ENCODE peak calls at places on chromosomes 12 and 14, in five cellular contexts. W, H, S, G and Z are unnamed samples.

GRCh38 chr14:60331201-60332045 is 82.4 kb downstream of the PPM1A start:
- DNase-seq in W (peak), S (peak), H (peak), G (peak), Z (peak)

GRCh38 chr14:99231850-99232401 is 40.1 kb downstream of the BCL11B start:
- DNase-seq in G (no peak), S (no peak), W (no peak), H (peak), Z (peak)

GRCh38 chr14:69999246-69999645 is 120.0 kb downstream of the SMOC1 start:
- DNase-seq in G (peak), S (no peak), W (peak), H (peak), Z (peak)

GRCh38 chr14:92759300-92759678 is 10.9 kb upstream of the LGMN start:
- DNase-seq in G (peak), H (peak), W (peak), S (no peak), Z (peak)

GRCh38 chr14:103880334-103880985 is 33.1 kb upstream of the PPP1R13B start:
- DNase-seq in G (peak), W (peak), H (peak), S (peak), Z (peak)

GRCh38 chr12:18259906-18260682 is 1.2 kb upstream of the PIK3C2G start:
- DNase-seq in S (no peak), W (no peak), H (no peak), G (no peak), Z (no peak)

GRCh38 chr12:71661977-71662522 is 1.6 kb downstream of the ZFC3H1 start:
- DNase-seq in S (no peak), H (peak), G (peak), W (no peak), Z (no peak)

GRCh38 chr12:38911611-38912010 is 6.2 kb upstream of the CPNE8 start:
- DNase-seq in H (no peak), S (no peak), G (peak), W (no peak), Z (no peak)

GRCh38 chr12:125634813-125635212 is 569.6 kb downstream of the AACS start:
- DNase-seq in G (no peak), H (no peak), W (no peak), S (no peak), Z (no peak)

GRCh38 chr14:101357038-101357437 is 204.3 kb upstream of the DIO3 start:
- DNase-seq in H (no peak), W (no peak), G (no peak), S (no peak), Z (no peak)

GRCh38 chr14:43706901-43707300 is 800.2 kb downstream of the FSCB start:
- DNase-seq in W (no peak), G (peak), H (peak), S (no peak), Z (no peak)

GRCh38 chr14:39426605-39427004 is 5.6 kb downstream of the FBXO33 start:
- DNase-seq in S (peak), G (peak), H (peak), W (peak), Z (peak)

GRCh38 chr12:17550011-17550410 is 540.0 kb downstream of the RERGL start:
- DNase-seq in G (no peak), H (no peak), S (no peak), W (no peak), Z (no peak)

GRCh38 chr12:53118771-53119300 is 15.6 kb downstream of the SOAT2 start:
- DNase-seq in S (no peak), G (no peak), W (no peak), H (no peak), Z (no peak)

GRCh38 chr12:76020281-76020680 is 11.3 kb downstream of the PHLDA1 start:
- DNase-seq in H (peak), W (peak), S (no peak), G (peak), Z (no peak)

GRCh38 chr12:53235164-53235563 is 3.2 kb upstream of the RARG start:
- DNase-seq in W (no peak), G (no peak), H (no peak), S (no peak), Z (no peak)

GRCh38 chr12:101759396-101760047 is 20.3 kb upstream of the SYCP3 start:
- DNase-seq in S (peak), W (peak), G (peak), H (peak), Z (no peak)

GRCh38 chr14:89131004-89131750 is 285.9 kb downstream of the FOXN3 start:
- DNase-seq in S (no peak), W (no peak), G (peak), H (no peak), Z (no peak)

GRCh38 chr14:23829736-23830474 is 123.7 kb upstream of the DHRS4 start:
- DNase-seq in S (no peak), G (peak), H (peak), W (peak), Z (peak)

GRCh38 chr14:72608391-72609204 is 285.3 kb downstream of the DPF3 start:
- DNase-seq in S (no peak), W (peak), G (peak), H (peak), Z (no peak)

GRCh38 chr14:76351941-76352340 is 24.0 kb upstream of the ESRRB start:
- DNase-seq in W (no peak), H (peak), S (no peak), G (peak), Z (no peak)

GRCh38 chr14:105861985-105862465 is 335.6 kb downstream of the TMEM121 start:
- DNase-seq in H (no peak), W (no peak), G (no peak), S (no peak), Z (no peak)

GRCh38 chr14:32709072-32709471 is 229.6 kb upstream of the NPAS3 start:
- DNase-seq in G (peak), W (peak), S (no peak), H (peak), Z (no peak)

GRCh38 chr12:94815958-94816357 is 165.6 kb upstream of the TMCC3 start:
- DNase-seq in G (no peak), W (no peak), S (no peak), H (no peak), Z (no peak)

GRCh38 chr14:64879635-64880381 is at the start of gene SPTB:
- DNase-seq in W (no peak), S (peak), G (no peak), H (no peak), Z (no peak)

GRCh38 chr12:117468016-117468415 is 106.6 kb upstream of the NOS1 start:
- DNase-seq in W (no peak), H (no peak), S (no peak), G (no peak), Z (no peak)

GRCh38 chr12:5138845-5139244 is 95.2 kb downstream of the KCNA5 start:
- DNase-seq in G (no peak), S (no peak), H (peak), W (peak), Z (no peak)

GRCh38 chr12:52669426-52669825 is 10.8 kb downstream of the KRT1 start:
- DNase-seq in S (no peak), W (no peak), G (no peak), H (no peak), Z (no peak)

GRCh38 chr14:68970096-68970612 is 8.9 kb downstream of the ACTN1 start:
- DNase-seq in W (no peak), S (no peak), G (no peak), H (no peak), Z (no peak)

GRCh38 chr14:54166049-54166950 is 209.7 kb upstream of the BMP4 start:
- DNase-seq in G (no peak), S (no peak), H (no peak), W (no peak), Z (peak)

GRCh38 chr12:3930216-3930615 is 57.0 kb upstream of the PARP11 start:
- DNase-seq in S (no peak), W (no peak), G (no peak), H (no peak), Z (peak)

GRCh38 chr12:60257063-60257462 is 661.2 kb downstream of the SLC16A7 start:
- DNase-seq in G (peak), S (no peak), W (peak), H (peak), Z (no peak)

GRCh38 chr12:93894391-93895095 is 217.4 kb downstream of the CRADD start:
- DNase-seq in H (peak), G (peak), W (peak), S (peak), Z (no peak)

GRCh38 chr12:1798734-1799067 is 21.7 kb upstream of the LRTM2 start:
- DNase-seq in W (no peak), S (peak), H (no peak), G (no peak), Z (no peak)

GRCh38 chr12:1795785-1796514 is 24.4 kb upstream of the LRTM2 start:
- DNase-seq in H (peak), W (peak), S (peak), G (peak), Z (peak)

GRCh38 chr12:1796515-1797010 is 23.8 kb upstream of the LRTM2 start:
- DNase-seq in S (no peak), G (peak), W (no peak), H (no peak), Z (no peak)

GRCh38 chr12:1797991-1798733 is 22.2 kb upstream of the LRTM2 start:
- DNase-seq in W (no peak), H (no peak), G (no peak), S (peak), Z (no peak)

GRCh38 chr12:1797011-1797901 is 23.1 kb upstream of the LRTM2 start:
- DNase-seq in H (no peak), S (peak), G (peak), W (no peak), Z (no peak)
- H3K4me3 ChIP-seq in H (peak), S (no peak), G (peak), W (peak), Z (no peak)

DNA sequence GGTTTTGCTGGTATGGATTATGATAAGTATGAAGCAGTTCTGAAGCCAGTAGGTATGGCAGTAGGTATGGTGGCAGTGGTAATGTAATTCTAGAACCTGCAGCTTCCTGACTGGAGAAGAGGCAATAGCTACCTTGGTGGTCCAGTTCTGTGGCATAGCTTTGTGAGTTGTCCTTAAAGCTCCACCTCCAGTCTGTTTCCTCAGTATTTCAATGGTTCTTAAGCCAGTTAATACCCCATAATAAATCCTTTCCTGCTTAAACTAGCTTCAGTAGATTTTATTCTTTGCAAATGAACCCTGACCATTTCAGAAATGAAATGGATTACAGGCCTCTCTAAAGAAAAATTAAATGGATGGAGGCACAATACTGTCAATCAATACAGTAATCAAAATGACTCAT is 117.8 kb upstream of the KRAS start:
- DNase-seq in H (no peak), W (no peak), S (no peak), G (no peak), Z (peak)
- H3K4me3 ChIP-seq in H (no peak), W (no peak), S (no peak), G (no peak), Z (no peak)

GRCh38 chr12:132948146-132949066 is 7.7 kb downstream of the ZNF605 start:
- DNase-seq in H (no peak), S (no peak), G (no peak), W (no peak), Z (no peak)
- H3K4me3 ChIP-seq in H (no peak), S (no peak), G (no peak), W (no peak), Z (no peak)

GRCh38 chr14:61343991-61344405 is 22.6 kb downstream of the PRKCH start:
- DNase-seq in W (no peak), H (no peak), S (no peak), G (peak), Z (no peak)
- H3K4me3 ChIP-seq in W (no peak), H (no peak), S (no peak), G (no peak), Z (no peak)